ENCODE peak calls at places on chromosomes 16 and 17, in four cellular contexts. G, S, B and N are unnamed samples.

GRCh38 chr17:82817947-82818346 is 21.9 kb downstream of the ZNF750 start:
- DNase-seq in G (no peak), S (no peak), B (no peak), N (no peak)

GRCh38 chr17:16171613-16172012 is 43.7 kb downstream of the NCOR1 start:
- DNase-seq in S (no peak), B (peak), G (peak), N (no peak)

GRCh38 chr17:82105882-82106696 is 8.1 kb upstream of the FASN start:
- DNase-seq in S (no peak), G (peak), B (peak), N (no peak)

GRCh38 chr17:37450090-37450489 is 39.6 kb upstream of the DUSP14 start:
- DNase-seq in S (no peak), B (no peak), G (peak), N (no peak)

GRCh38 chr17:83146347-83146746 is 66.9 kb downstream of the METRNL start:
- DNase-seq in B (no peak), S (no peak), G (no peak), N (no peak)

GRCh38 chr17:16255481-16255901 is 38.5 kb downstream of the PIGL start:
- DNase-seq in B (no peak), S (no peak), G (no peak), N (peak)

GRCh38 chr16:57619606-57620315 is 8.7 kb upstream of the ADGRG1 start:
- DNase-seq in B (no peak), G (no peak), S (no peak), N (peak)

GRCh38 chr16:720990-721764 is at the start of gene ANTKMT:
- DNase-seq in G (peak), S (peak), B (peak), N (peak)

GRCh38 chr17:78535285-78536197 is 41.7 kb downstream of the DNAH17 start:
- DNase-seq in G (no peak), S (peak), B (no peak), N (no peak)